ENCODE peak calls at places on chromosomes 11 and 22, in five cellular contexts. Z, D, W, P and U are unnamed samples.

GRCh38 chr22:27245056-27245455 is 556.5 kb downstream of the MN1 start:
- DNase-seq in Z (no peak), D (no peak), W (no peak), P (no peak), U (no peak)

GRCh38 chr22:22047266-22047665 is 64.7 kb upstream of the TOP3B start:
- DNase-seq in Z (no peak), D (no peak), W (no peak), P (no peak), U (no peak)

GRCh38 chr22:23279781-23280180 is 99.5 kb downstream of the BCR start:
- DNase-seq in Z (no peak), D (no peak), W (no peak), P (no peak), U (no peak)

GRCh38 chr11:114091791-114092397 is 32.4 kb downstream of the ZBTB16 start:
- DNase-seq in Z (peak), D (no peak), W (peak), P (no peak), U (no peak)

GRCh38 chr11:93686812-93687211 is 25.3 kb downstream of the CEP295 start:
- DNase-seq in Z (no peak), D (no peak), W (no peak), P (peak), U (no peak)

GRCh38 chr22:17785185-17786184 is 11.2 kb upstream of the BID start:
- DNase-seq in Z (peak), D (no peak), W (no peak), P (peak), U (no peak)

GRCh38 chr11:61955416-61956135 is 5.4 kb downstream of the BEST1 start:
- DNase-seq in Z (peak), D (no peak), W (peak), P (peak), U (no peak)

GRCh38 chr22:49765091-49765771 is 62.4 kb downstream of the BRD1 start:
- DNase-seq in Z (no peak), D (no peak), W (no peak), P (no peak), U (no peak)

GRCh38 chr11:100459791-100460190 is 227.3 kb upstream of the ARHGAP42 start:
- DNase-seq in Z (no peak), D (no peak), W (no peak), P (no peak), U (no peak)

GRCh38 chr11:75320643-75321042 is 30.8 kb downstream of the ARRB1 start:
- DNase-seq in Z (no peak), D (no peak), W (no peak), P (no peak), U (no peak)

GRCh38 chr22:48153726-48154125 is 1391.3 kb downstream of the TBC1D22A start:
- DNase-seq in Z (no peak), D (no peak), W (no peak), P (no peak), U (no peak)

GRCh38 chr22:47032956-47033647 is 270.7 kb downstream of the TBC1D22A start:
- DNase-seq in Z (no peak), D (no peak), W (no peak), P (no peak), U (no peak)

GRCh38 chr11:62552465-62552782 is 5.8 kb upstream of the AHNAK start:
- DNase-seq in Z (peak), D (no peak), W (no peak), P (no peak), U (no peak)

GRCh38 chr11:17525570-17525969 is 18.6 kb downstream of the USH1C start:
- DNase-seq in Z (no peak), D (no peak), W (no peak), P (no peak), U (no peak)

GRCh38 chr11:68870470-68870869 is 28.8 kb upstream of the CPT1A start:
- DNase-seq in Z (no peak), D (no peak), W (no peak), P (no peak), U (no peak)

GRCh38 chr11:72236774-72237111 is 7.2 kb downstream of the PHOX2A start:
- DNase-seq in Z (no peak), D (no peak), W (no peak), P (no peak), U (no peak)

GRCh38 chr11:78354741-78355705 is 62.6 kb downstream of the GAB2 start:
- DNase-seq in Z (peak), D (peak), W (no peak), P (peak), U (no peak)

GRCh38 chr11:122578168-122578825 is 77.2 kb upstream of the UBASH3B start:
- DNase-seq in Z (no peak), D (no peak), W (no peak), P (no peak), U (no peak)

GRCh38 chr11:95364324-95365295 is 133.6 kb upstream of the SESN3 start:
- DNase-seq in Z (no peak), D (no peak), W (no peak), P (peak), U (no peak)

GRCh38 chr11:111982019-111982464 is 43.2 kb upstream of the DLAT start:
- DNase-seq in Z (peak), D (peak), W (peak), P (peak), U (peak)

GRCh38 chr11:64036081-64037026 is 623 bp downstream of the FLRT1 start:
- DNase-seq in Z (peak), D (no peak), W (no peak), P (peak), U (no peak)

GRCh38 chr22:20430641-20431519 is 6.7 kb downstream of the SCARF2 start:
- DNase-seq in Z (peak), D (no peak), W (peak), P (no peak), U (no peak)

GRCh38 chr22:45441158-45441557 is 27.7 kb downstream of the RIBC2 start:
- DNase-seq in Z (peak), D (no peak), W (peak), P (peak), U (no peak)

GRCh38 chr11:129315781-129316579 is 59.7 kb upstream of the BARX2 start:
- DNase-seq in Z (peak), D (peak), W (no peak), P (no peak), U (no peak)

GRCh38 chr22:43053176-43053575 is 36.0 kb downstream of the TTLL1 start:
- DNase-seq in Z (peak), D (no peak), W (no peak), P (no peak), U (no peak)

GRCh38 chr11:1706634-1707400 is 9.8 kb downstream of the KRTAP5-6 start:
- DNase-seq in Z (peak), D (no peak), W (no peak), P (peak), U (no peak)

GRCh38 chr11:100576044-100577021 is 110.8 kb upstream of the ARHGAP42 start:
- DNase-seq in Z (peak), D (peak), W (peak), P (peak), U (peak)

GRCh38 chr11:46914363-46914762 is 4.0 kb downstream of the LRP4 start:
- DNase-seq in Z (peak), D (no peak), W (no peak), P (no peak), U (no peak)

GRCh38 chr11:15258433-15259350 is 144.0 kb downstream of the INSC start:
- DNase-seq in Z (peak), D (no peak), W (no peak), P (peak), U (no peak)